ENCODE peak calls at places on chromosomes 7 and 10, in six cellular contexts. C, P, Y, J, V and R are unnamed samples.

GRCh38 chr10:125154529-125154928 is 5.8 kb downstream of the CTBP2 start:
- DNase-seq in C (no peak), P (no peak), Y (no peak), J (no peak), V (no peak), R (no peak)

GRCh38 chr7:132577206-132578049 is 1.2 kb upstream of the PLXNA4 start:
- DNase-seq in C (peak), P (peak), Y (peak), J (peak), V (peak), R (no peak)

GRCh38 chr7:51180092-51180491 is 136.5 kb downstream of the COBL start:
- DNase-seq in C (no peak), P (no peak), Y (no peak), J (no peak), V (no peak), R (no peak)

GRCh38 chr10:72503241-72503640 is 122.6 kb downstream of the MICU1 start:
- DNase-seq in C (no peak), P (no peak), Y (no peak), J (peak), V (no peak), R (no peak)

GRCh38 chr10:33460461-33461294 is 126.2 kb upstream of the NRP1 start:
- DNase-seq in C (no peak), P (no peak), Y (peak), J (peak), V (peak), R (no peak)

GRCh38 chr10:91708174-91708861 is 75.4 kb upstream of the PPP1R3C start:
- DNase-seq in C (no peak), P (no peak), Y (no peak), J (peak), V (no peak), R (no peak)

GRCh38 chr7:43954524-43955228 is 28.4 kb downstream of the UBE2D4 start:
- DNase-seq in C (peak), P (peak), Y (no peak), J (peak), V (peak), R (no peak)

GRCh38 chr7:1668486-1668931 is 1.6 kb upstream of the ELFN1 start:
- DNase-seq in C (no peak), P (peak), Y (peak), J (no peak), V (no peak), R (no peak)

GRCh38 chr7:66826649-66827048 is 86.1 kb downstream of the RABGEF1 start:
- DNase-seq in C (no peak), P (no peak), Y (no peak), J (no peak), V (no peak), R (no peak)

GRCh38 chr10:110327262-110327914 is 22.7 kb upstream of the SMNDC1 start:
- DNase-seq in C (no peak), P (no peak), Y (no peak), J (peak), V (no peak), R (no peak)

GRCh38 chr7:104124469-104124868 is 83.3 kb downstream of the ORC5 start:
- DNase-seq in C (no peak), P (no peak), Y (no peak), J (no peak), V (no peak), R (no peak)

GRCh38 chr10:21424511-21424910 is 101.0 kb downstream of the SKIDA1 start:
- DNase-seq in C (no peak), P (no peak), Y (no peak), J (no peak), V (no peak), R (no peak)

GRCh38 chr10:6059506-6059905 is 2.7 kb downstream of the IL2RA start:
- DNase-seq in C (no peak), P (no peak), Y (no peak), J (no peak), V (no peak), R (no peak)

GRCh38 chr10:51171946-51172345 is 97.7 kb downstream of the PRKG1 start:
- DNase-seq in C (no peak), P (no peak), Y (no peak), J (peak), V (no peak), R (no peak)

GRCh38 chr10:87659571-87660483 is at the start of gene PAPSS2:
- DNase-seq in C (peak), P (peak), Y (peak), J (peak), V (no peak), R (no peak)
- TF ChIP-seq CTCF in C (no peak), P (no peak), Y (no peak), J (peak), V (no peak), R (no peak)

GRCh38 chr10:15120523-15120922 is 23.4 kb downstream of the RPP38 start:
- DNase-seq in C (no peak), P (no peak), Y (no peak), J (peak), V (no peak), R (no peak)
- TF ChIP-seq CTCF in C (no peak), P (no peak), Y (no peak), J (no peak), V (no peak), R (no peak)

GRCh38 chr10:1369197-1369596 is 313.0 kb downstream of the WDR37 start:
- DNase-seq in C (no peak), P (no peak), Y (no peak), J (no peak), V (no peak), R (no peak)
- TF ChIP-seq CTCF in C (peak), P (no peak), Y (no peak), J (no peak), V (no peak), R (no peak)

GRCh38 chr7:92528958-92529264 is 316 bp downstream of the RBM48 start:
- DNase-seq in C (no peak), P (no peak), Y (no peak), J (no peak), V (no peak), R (no peak)

GRCh38 chr7:92523110-92523509 is 5.2 kb downstream of the PEX1 start:
- DNase-seq in C (no peak), P (no peak), Y (no peak), J (no peak), V (no peak), R (no peak)

GRCh38 chr7:92527300-92528187 is 776 bp downstream of the PEX1 start:
- DNase-seq in C (peak), P (peak), Y (peak), J (peak), V (peak), R (peak)

DNA sequence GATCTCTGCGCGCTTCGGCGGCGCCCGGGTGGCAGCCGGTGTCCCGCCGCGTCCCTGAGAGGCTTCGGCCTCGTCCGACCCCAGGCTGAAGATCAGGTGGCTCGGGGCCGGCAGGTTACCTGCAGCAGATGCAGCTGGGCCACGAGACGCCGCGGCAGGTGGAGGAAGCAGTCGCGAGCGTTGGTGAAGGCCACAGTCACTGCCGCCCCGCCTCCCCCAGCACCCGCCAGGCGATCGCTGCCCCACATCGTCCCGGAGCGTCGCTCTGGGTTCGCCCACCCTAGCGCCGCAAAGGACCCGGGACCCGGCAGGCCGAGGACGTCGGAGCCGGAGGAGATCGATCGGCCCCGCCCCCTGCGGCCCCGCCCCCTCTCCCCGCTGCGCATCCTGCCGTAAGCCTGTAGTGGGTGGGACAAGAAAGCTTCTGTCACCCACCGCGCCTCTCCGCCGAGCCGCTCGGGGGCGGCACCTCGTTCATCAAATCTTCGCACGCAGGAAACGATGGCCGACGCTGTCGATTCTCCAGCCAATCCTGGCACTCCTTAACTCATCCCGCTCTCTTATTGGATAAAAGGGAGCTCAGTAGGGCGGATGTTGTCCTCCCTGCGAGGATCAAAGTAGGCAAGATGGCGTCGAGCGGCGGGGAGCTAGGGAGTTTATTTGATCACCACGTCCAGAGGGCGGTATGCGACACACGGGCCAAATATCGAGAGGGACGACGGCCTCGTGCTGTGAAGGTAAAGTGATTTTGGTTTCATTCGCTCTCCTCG is at the start of the genes PEX1 and RBM48:
- DNase-seq in C (peak), P (peak), Y (peak), J (peak), V (peak), R (peak)
- TF ChIP-seq CTCF in C (no peak), P (peak), Y (peak), J (peak), V (no peak), R (peak)

DNA sequence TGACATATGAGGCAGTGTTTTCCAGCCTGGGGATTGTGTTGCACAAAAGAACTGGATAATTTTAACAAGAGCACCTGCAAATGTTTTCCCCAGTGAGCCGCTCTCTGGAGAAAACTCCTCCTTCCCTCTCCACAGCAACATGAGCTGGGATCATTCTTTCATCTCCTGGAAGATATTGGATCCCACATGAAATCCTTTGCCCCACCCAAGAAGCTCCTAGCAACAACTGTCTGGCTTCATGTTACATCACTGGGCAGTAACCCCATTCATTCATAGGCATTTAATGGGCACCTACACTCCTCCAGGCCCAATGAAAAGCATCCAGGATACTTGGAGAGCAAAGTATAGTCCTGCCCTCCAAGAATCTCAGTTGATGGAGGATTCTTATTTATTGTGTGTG is 27.2 kb downstream of the LSM5 start:
- DNase-seq in C (no peak), P (no peak), Y (no peak), J (no peak), V (no peak), R (no peak)
- TF ChIP-seq CTCF in C (no peak), P (no peak), Y (no peak), J (no peak), V (no peak), R (no peak)

GRCh38 chr7:29970158-29970557 is 19.4 kb downstream of the SCRN1 start:
- DNase-seq in C (no peak), P (no peak), Y (no peak), J (no peak), V (no peak), R (no peak)

GRCh38 chr7:29971566-29972314 is 17.9 kb downstream of the SCRN1 start:
- DNase-seq in C (no peak), P (no peak), Y (no peak), J (no peak), V (no peak), R (no peak)

GRCh38 chr7:29969706-29970105 is 19.9 kb downstream of the SCRN1 start:
- DNase-seq in C (no peak), P (no peak), Y (no peak), J (no peak), V (no peak), R (no peak)

GRCh38 chr7:29974286-29974685 is 15.3 kb downstream of the SCRN1 start:
- DNase-seq in C (no peak), P (no peak), Y (no peak), J (no peak), V (no peak), R (no peak)

GRCh38 chr7:29972315-29972669 is 17.3 kb downstream of the SCRN1 start:
- DNase-seq in C (no peak), P (no peak), Y (no peak), J (no peak), V (no peak), R (no peak)
- TF ChIP-seq CTCF in C (no peak), P (no peak), Y (no peak), J (no peak), V (no peak), R (no peak)

GRCh38 chr7:92609921-92610518 is 19.8 kb upstream of the FAM133B start:
- DNase-seq in C (no peak), P (no peak), Y (no peak), J (peak), V (peak), R (no peak)
- TF ChIP-seq CTCF in C (peak), P (peak), Y (peak), J (peak), V (peak), R (peak)